ENCODE peak calls at places on chromosomes 2 and 18, in four cellular contexts. S, U, A and P are unnamed samples.

GRCh38 chr2:62578837-62579640 is 73.0 kb upstream of the TMEM17 start:
- DNase-seq in A (no peak), U (no peak), S (no peak), P (no peak)

GRCh38 chr2:68411397-68412126 is 46.5 kb downstream of the PLEK start:
- DNase-seq in S (no peak), A (no peak), U (no peak), P (no peak)

GRCh38 chr2:20755132-20755800 is 67.6 kb downstream of the LDAH start:
- DNase-seq in U (no peak), A (no peak), S (no peak), P (no peak)

GRCh38 chr18:48391863-48392262 is 17.3 kb downstream of the ZBTB7C start:
- DNase-seq in S (peak), U (no peak), A (no peak), P (no peak)

GRCh38 chr2:10079192-10079930 is 850 bp downstream of the CYS1 start:
- DNase-seq in U (peak), S (no peak), A (peak), P (no peak)

GRCh38 chr2:83186050-83186790 is 1272.9 kb downstream of the SUCLG1 start:
- DNase-seq in S (no peak), U (no peak), A (no peak), P (no peak)

GRCh38 chr2:240732184-240732583 is 40.5 kb downstream of the AQP12A start:
- DNase-seq in A (no peak), U (no peak), S (no peak), P (no peak)

GRCh38 chr2:36507408-36507812 is 90.6 kb downstream of the FEZ2 start:
- DNase-seq in A (no peak), S (no peak), U (peak), P (peak)

GRCh38 chr2:10931710-10932255 is 20.0 kb downstream of the KCNF1 start:
- DNase-seq in U (no peak), A (peak), S (no peak), P (no peak)

GRCh38 chr18:39909706-39910105 is 2045.3 kb upstream of the PIK3C3 start:
- DNase-seq in U (no peak), A (no peak), S (no peak), P (no peak)

GRCh38 chr2:59604143-59604542 is 949.3 kb downstream of the BCL11A start:
- DNase-seq in A (no peak), S (no peak), U (no peak), P (no peak)

GRCh38 chr2:164792316-164793127 is 49.1 kb downstream of the COBLL1 start:
- DNase-seq in A (no peak), U (no peak), S (no peak), P (no peak)

GRCh38 chr18:55322176-55322735 is 265.7 kb downstream of the TCF4 start:
- DNase-seq in S (peak), U (peak), A (peak), P (peak)

GRCh38 chr18:48979944-48980890 is 29.5 kb upstream of the SMAD7 start:
- DNase-seq in U (no peak), S (no peak), A (no peak), P (no peak)

GRCh38 chr2:68756178-68756577 is 21.6 kb downstream of the ARHGAP25 start:
- DNase-seq in S (no peak), U (no peak), A (no peak), P (no peak)

GRCh38 chr18:551404-552061 is 28.6 kb upstream of the CETN1 start:
- DNase-seq in S (no peak), U (no peak), A (no peak), P (no peak)

GRCh38 chr2:189874571-189875320 is 90.5 kb downstream of the PMS1 start:
- DNase-seq in S (no peak), A (no peak), U (no peak), P (no peak)

GRCh38 chr2:202269585-202269984 is 4.0 kb downstream of the NOP58 start:
- DNase-seq in A (no peak), S (no peak), U (no peak), P (peak)

GRCh38 chr2:197251576-197251975 is 59.0 kb downstream of the ANKRD44 start:
- DNase-seq in A (no peak), U (no peak), S (no peak), P (no peak)

GRCh38 chr2:30275256-30275655 is 43.9 kb downstream of the LBH start:
- DNase-seq in A (no peak), U (no peak), S (no peak), P (no peak)

GRCh38 chr2:40244251-40245010 is 207.5 kb downstream of the SLC8A1 start:
- DNase-seq in U (peak), A (peak), S (peak), P (peak)

GRCh38 chr2:28643911-28644334 is 107.7 kb upstream of the PPP1CB start:
- DNase-seq in S (no peak), A (no peak), U (no peak), P (no peak)

GRCh38 chr2:177551989-177552413 is 159.4 kb downstream of the AGPS start:
- DNase-seq in S (no peak), A (peak), U (no peak), P (peak)

GRCh38 chr2:146415291-146415690 is 1429.5 kb upstream of the ACVR2A start:
- DNase-seq in S (no peak), A (no peak), U (no peak), P (no peak)

GRCh38 chr2:228180126-228181097 is 1.1 kb downstream of the SPHKAP start:
- DNase-seq in S (no peak), A (peak), U (peak), P (no peak)

GRCh38 chr2:208315081-208315788 is 49.2 kb downstream of the PIKFYVE start:
- DNase-seq in A (peak), S (no peak), U (no peak), P (no peak)

GRCh38 chr2:225429718-225430117 is 30.2 kb downstream of the NYAP2 start:
- DNase-seq in A (no peak), S (no peak), U (peak), P (peak)

GRCh38 chr2:239388236-239389151 is 12.3 kb downstream of the HDAC4 start:
- DNase-seq in S (no peak), U (no peak), A (peak), P (no peak)

GRCh38 chr2:164717000-164717597 is 95.8 kb upstream of the GRB14 start:
- DNase-seq in U (peak), A (no peak), S (no peak), P (peak)

GRCh38 chr2:74414913-74415761 is 6.3 kb downstream of the C2orf81 start:
- DNase-seq in A (peak), S (no peak), U (no peak), P (no peak)